ENCODE peak calls at places on chromosomes 4 and X, in four cellular contexts. R is nephron progenitor cell, O is cardiac muscle cell, K is fibroblast of lung. G is an unnamed sample.

GRCh38 chr4:86249074-86249473 is 110.8 kb downstream of the MAPK10 start:
- DNase-seq in R (no peak), O (no peak), K (no peak), G (no peak)

GRCh38 chrX:13036896-13037295 is 7.5 kb downstream of the FAM9C start:
- DNase-seq in O (no peak), R (no peak), K (no peak), G (no peak)

GRCh38 chr4:118284169-118284568 is 68.6 kb downstream of the PRSS12 start:
- DNase-seq in R (no peak), K (no peak), O (no peak), G (no peak)

GRCh38 chrX:103063191-103063845 is 653 bp downstream of the BEX1 start:
- DNase-seq in K (peak), R (peak), O (peak), G (peak)

GRCh38 chr4:54386693-54387092 is 157.6 kb downstream of the PDGFRA start:
- DNase-seq in R (no peak), O (no peak), K (no peak), G (no peak)

GRCh38 chrX:103157511-103158316 is 57.2 kb upstream of the BEX4 start:
- DNase-seq in K (peak), R (peak), O (peak), G (peak)

GRCh38 chr4:183823394-183823793 is 81.7 kb upstream of the STOX2 start:
- DNase-seq in R (no peak), O (no peak), K (peak), G (peak)

GRCh38 chr4:146207410-146207809 is 6.9 kb upstream of the REELD1 start:
- DNase-seq in R (no peak), O (no peak), K (no peak), G (no peak)

GRCh38 chr4:3228881-3229280 is 20.1 kb upstream of the MSANTD1 start:
- DNase-seq in O (no peak), R (no peak), K (no peak), G (no peak)

GRCh38 chr4:187544461-187545053 is 451.0 kb upstream of the ZFP42 start:
- DNase-seq in O (no peak), K (no peak), R (no peak), G (no peak)

GRCh38 chr4:173827707-173828106 is 297.7 kb upstream of the HAND2 start:
- DNase-seq in K (no peak), O (no peak), R (no peak), G (no peak)

GRCh38 chr4:41024556-41025491 is 189.5 kb downstream of the APBB2 start:
- DNase-seq in K (peak), R (no peak), O (no peak), G (no peak)

G was measured in iPS-NIHi11.